ENCODE peak calls at places on chromosomes 2 and 18, in nine cellular contexts. H is AG10803, E is GM13976, V is kidney epithelial cell, W is BE2C, Q is MM.1S, J is GM12865, M is stomach, S is cardiac muscle cell. A is an unnamed sample.
A peak's percentile ranks its signal among the peaks of the same experiment; 100 is the strongest.

GRCh38 chr2:61380120-61380881 is 90.6 kb downstream of the USP34 start:
- DNase-seq in S (peak; percentile 43), E (no peak), H (no peak), M (no peak), V (no peak), J (no peak), Q (no peak), W (no peak), A (no peak)

GRCh38 chr2:192749606-192750200 is 555.0 kb upstream of the TMEFF2 start:
- DNase-seq in M (no peak), S (peak; percentile 3), E (no peak), V (peak; percentile 1), Q (peak; percentile 9), H (no peak), J (no peak), W (peak; percentile 78), A (no peak)

GRCh38 chr2:69645026-69645425 is 1.5 kb upstream of the AAK1 start:
- DNase-seq in Q (no peak), H (no peak), E (no peak), S (no peak), M (no peak), W (no peak), J (peak; percentile 43), V (no peak), A (no peak)

GRCh38 chr18:32049393-32050161 is 31.0 kb downstream of the RNF125 start:
- DNase-seq in M (peak; percentile 34), V (peak; percentile 39), J (peak; percentile 47), W (no peak), H (no peak), S (no peak), Q (no peak), E (no peak), A (no peak)

GRCh38 chr2:152740743-152741328 is 22.4 kb downstream of the ARL6IP6 start:
- DNase-seq in J (peak; percentile 62), V (no peak), M (no peak), S (peak; percentile 77), W (no peak), H (peak; percentile 68), Q (peak; percentile 73), E (peak; percentile 50), A (no peak)

GRCh38 chr2:11576398-11576797 is 42.6 kb downstream of the GREB1 start:
- DNase-seq in W (no peak), V (no peak), S (no peak), E (no peak), Q (no peak), J (no peak), H (no peak), M (no peak), A (no peak)

GRCh38 chr2:31812051-31812798 is 198.6 kb downstream of the MEMO1 start:
- DNase-seq in S (peak; percentile 8), M (no peak), E (peak; percentile 74), W (no peak), H (no peak), V (no peak), Q (peak; percentile 87), J (peak; percentile 87), A (no peak)

GRCh38 chr2:14134737-14135136 is 497.8 kb upstream of the LRATD1 start:
- DNase-seq in M (no peak), E (no peak), J (no peak), Q (no peak), H (no peak), W (no peak), V (no peak), S (no peak), A (no peak)

GRCh38 chr2:223815186-223815883 is 22.0 kb downstream of the AP1S3 start:
- DNase-seq in S (peak; percentile 84), J (no peak), E (no peak), M (no peak), H (peak; percentile 64), W (no peak), Q (no peak), V (peak; percentile 98), A (no peak)

GRCh38 chr18:48542513-48543181 is 3.8 kb downstream of the CTIF start:
- DNase-seq in V (no peak), J (no peak), H (no peak), E (no peak), S (no peak), W (no peak), Q (no peak), M (no peak), A (no peak)

GRCh38 chr18:28478531-28478930 is 301.6 kb upstream of the CDH2 start:
- DNase-seq in J (no peak), Q (no peak), V (no peak), M (no peak), W (no peak), S (no peak), H (no peak), E (no peak), A (no peak)

GRCh38 chr18:77114564-77115391 is 17.8 kb downstream of the MBP start:
- DNase-seq in Q (no peak), V (peak; percentile 89), W (no peak), J (no peak), M (peak; percentile 86), H (peak; percentile 98), E (no peak), S (peak; percentile 93), A (peak; percentile 85)

GRCh38 chr2:102672124-102672786 is 52.9 kb downstream of the SLC9A2 start:
- DNase-seq in W (no peak), E (no peak), H (no peak), J (no peak), Q (no peak), V (no peak), S (no peak), M (no peak), A (no peak)

GRCh38 chr18:8260319-8260718 is 348.9 kb upstream of the RAB12 start:
- DNase-seq in M (no peak), H (peak; percentile 19), V (peak; percentile 16), W (no peak), Q (no peak), S (peak; percentile 2), J (no peak), E (no peak), A (no peak)

GRCh38 chr2:101199153-101199810 is 48.1 kb upstream of the TBC1D8 start:
- DNase-seq in J (no peak), M (no peak), S (peak; percentile 72), H (peak; percentile 42), W (no peak), E (no peak), V (no peak), Q (no peak), A (no peak)

GRCh38 chr2:111662039-111662740 is 221.8 kb downstream of the ANAPC1 start:
- DNase-seq in H (peak; percentile 80), J (no peak), M (no peak), V (no peak), S (peak; percentile 71), W (no peak), Q (peak; percentile 42), E (no peak), A (peak; percentile 46)

GRCh38 chr2:20484034-20484617 is 37.3 kb downstream of the RHOB start:
- DNase-seq in H (no peak), E (no peak), J (no peak), S (no peak), W (no peak), Q (no peak), M (peak; percentile 21), V (no peak), A (no peak)

GRCh38 chr2:169222665-169223064 is 139.7 kb downstream of the LRP2 start:
- DNase-seq in Q (peak; percentile 83), H (no peak), E (no peak), S (no peak), M (no peak), V (peak; percentile 16), W (no peak), J (peak; percentile 7), A (no peak)

GRCh38 chr2:238304116-238304515 is 15.7 kb upstream of the PER2 start:
- DNase-seq in M (no peak), Q (no peak), H (no peak), S (no peak), J (no peak), V (no peak), E (no peak), W (no peak), A (no peak)

GRCh38 chr2:238306680-238306998 is 13.7 kb upstream of the TRAF3IP1 start:
- DNase-seq in S (no peak), Q (no peak), J (no peak), M (no peak), E (no peak), H (no peak), W (no peak), V (no peak), A (no peak)

GRCh38 chr2:238305092-238305862 is 15.0 kb upstream of the TRAF3IP1 start:
- DNase-seq in J (no peak), H (no peak), E (no peak), Q (no peak), V (no peak), S (no peak), W (no peak), M (no peak), A (no peak)

GRCh38 chr2:238305965-238306679 is 14.2 kb upstream of the TRAF3IP1 start:
- DNase-seq in H (no peak), M (no peak), J (no peak), W (no peak), E (no peak), V (no peak), S (no peak), Q (no peak), A (no peak)

GRCh38 chr2:238308177-238308576 is 12.1 kb upstream of the TRAF3IP1 start:
- DNase-seq in V (no peak), J (no peak), H (no peak), M (no peak), S (no peak), Q (no peak), E (no peak), W (no peak), A (no peak)
- TF ChIP-seq CTCF in V (peak; percentile 31), J (no peak), H (no peak), M (no peak), S (no peak), Q (no peak), E (peak; percentile 24), W (peak; percentile 51), A (peak; percentile 14)

DNA sequence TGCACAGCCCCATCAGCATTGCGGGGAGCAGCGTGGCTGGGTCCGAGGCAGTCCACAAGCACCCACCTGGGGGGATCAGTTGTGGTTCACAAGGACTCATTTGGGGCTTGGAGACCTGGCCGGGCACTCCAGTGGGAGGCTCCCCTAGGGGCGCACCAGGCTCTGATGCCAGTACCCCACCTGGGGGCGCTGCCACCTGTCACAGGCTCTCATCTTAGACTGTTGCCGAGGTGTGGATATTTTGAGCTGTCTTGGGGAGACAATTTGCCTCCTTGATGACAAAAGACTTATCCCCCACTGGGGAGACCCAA is 3.0 kb downstream of the ADRA2B start:
- DNase-seq in W (no peak), E (no peak), Q (no peak), V (no peak), H (no peak), M (no peak), S (no peak), J (peak; percentile 26), A (no peak)
- TF ChIP-seq CTCF in W (no peak), E (peak; percentile 18), Q (peak; percentile 14), V (no peak), H (no peak), M (no peak), S (no peak), J (peak; percentile 38), A (no peak)

GRCh38 chr2:65435625-65436168 is 3.3 kb upstream of the SPRED2 start:
- DNase-seq in J (peak; percentile 65), E (peak; percentile 86), W (peak; percentile 88), V (no peak), S (peak; percentile 93), M (peak; percentile 84), H (peak; percentile 91), Q (peak; percentile 60), A (peak; percentile 97)
- TF ChIP-seq CTCF in J (no peak), E (peak; percentile 28), W (no peak), V (no peak), S (no peak), M (no peak), H (peak; percentile 4), Q (no peak), A (no peak)

GRCh38 chr2:188784269-188784762 is 189.9 kb upstream of the COL3A1 start:
- DNase-seq in M (no peak), J (no peak), S (no peak), W (no peak), H (no peak), E (no peak), V (no peak), Q (no peak), A (no peak)
- TF ChIP-seq CTCF in M (no peak), J (no peak), S (no peak), W (no peak), H (peak; percentile 1), E (no peak), V (no peak), Q (no peak), A (peak; percentile 20)